ENCODE peak calls at places on chromosomes 11 and 22, in four cellular contexts. G is GM12878, K is K562, M is WTC11. U is an unnamed sample.

GRCh38 chr11:119339581-119340334 is 925 bp downstream of the C1QTNF5 start:
- DNase-seq in G (no peak), K (peak; percentile 93), M (peak; percentile 85), U (peak; percentile 28)

GRCh38 chr11:26830218-26830617 is 108.4 kb upstream of the SLC5A12 start:
- DNase-seq in M (no peak), G (no peak), K (no peak), U (no peak)

GRCh38 chr11:43687120-43687791 is 6.7 kb downstream of the HSD17B12 start:
- DNase-seq in M (no peak), G (no peak), K (no peak), U (no peak)

GRCh38 chr11:107676341-107676740 is 35.5 kb downstream of the SLN start:
- DNase-seq in K (no peak), G (no peak), M (no peak), U (no peak)

GRCh38 chr11:43130616-43131015 is 181.2 kb upstream of the API5 start:
- DNase-seq in G (no peak), K (no peak), M (peak; percentile 36), U (no peak)

GRCh38 chr11:116180806-116181600 is 591.8 kb downstream of the BUD13 start:
- DNase-seq in K (no peak), M (no peak), G (no peak), U (no peak)

GRCh38 chr11:16194566-16194965 is 161.8 kb downstream of the SOX6 start:
- DNase-seq in G (no peak), K (no peak), M (no peak), U (no peak)

GRCh38 chr11:122441702-122442092 is 213.8 kb upstream of the UBASH3B start:
- DNase-seq in M (no peak), K (no peak), G (no peak), U (no peak)

GRCh38 chr11:103380031-103380430 is 270.8 kb downstream of the DYNC2H1 start:
- DNase-seq in M (no peak), K (no peak), G (no peak), U (no peak)

GRCh38 chr11:67420147-67420645 is 4.7 kb downstream of the CARNS1 start:
- DNase-seq in G (no peak), M (no peak), K (peak; percentile 33), U (no peak)

GRCh38 chr11:121366970-121367369 is 74.4 kb downstream of the SC5D start:
- DNase-seq in M (no peak), G (no peak), K (no peak), U (no peak)

GRCh38 chr11:86360775-86361395 is 13.8 kb upstream of the CCDC81 start:
- DNase-seq in M (no peak), K (no peak), G (no peak), U (peak; percentile 6)

GRCh38 chr22:41557401-41558240 is 3.2 kb upstream of the CSDC2 start:
- DNase-seq in K (peak; percentile 53), G (no peak), M (peak; percentile 39), U (peak; percentile 70)

GRCh38 chr11:54979375-54979774 is 272.7 kb downstream of the OR4A5 start:
- DNase-seq in G (no peak), K (no peak), M (no peak), U (no peak)

GRCh38 chr22:23583836-23584235 is 3.7 kb upstream of the IGLL1 start:
- DNase-seq in G (no peak), M (no peak), K (no peak), U (no peak)

GRCh38 chr11:4839851-4840549 is 9.0 kb downstream of the OR51S1 start:
- DNase-seq in G (no peak), K (no peak), M (no peak), U (no peak)

GRCh38 chr11:26333906-26334305 is 2.0 kb downstream of the ANO3 start:
- DNase-seq in M (no peak), G (no peak), K (no peak), U (no peak)

GRCh38 chr22:33867118-33867863 is 53.0 kb downstream of the LARGE1 start:
- DNase-seq in M (no peak), G (no peak), K (no peak), U (peak; percentile 48)

GRCh38 chr11:110124605-110125004 is 31.4 kb downstream of the ZC3H12C start:
- DNase-seq in G (no peak), K (no peak), M (no peak), U (no peak)

GRCh38 chr11:126494831-126495230 is 139.3 kb downstream of the ST3GAL4 start:
- DNase-seq in G (no peak), K (no peak), M (no peak), U (no peak)

GRCh38 chr11:12141283-12141682 is 30.9 kb downstream of the MICAL2 start:
- DNase-seq in G (no peak), M (no peak), K (no peak), U (no peak)

GRCh38 chr11:59263225-59263894 is 50.6 kb upstream of the MPEG1 start:
- DNase-seq in M (peak; percentile 76), G (no peak), K (no peak), U (peak; percentile 9)

GRCh38 chr11:102408339-102408738 is 44.2 kb downstream of the TMEM123 start:
- DNase-seq in G (no peak), K (no peak), M (no peak), U (no peak)

GRCh38 chr11:35974878-35975578 is 31.2 kb downstream of the LDLRAD3 start:
- DNase-seq in K (no peak), M (no peak), G (no peak), U (no peak)

GRCh38 chr11:95517453-95517852 is 272.1 kb downstream of the FAM76B start:
- DNase-seq in M (no peak), G (no peak), K (no peak), U (no peak)

GRCh38 chr11:114226283-114226859 is 69.8 kb upstream of the NNMT start:
- DNase-seq in M (no peak), K (no peak), G (no peak), U (no peak)

GRCh38 chr11:86228967-86229330 is 15.6 kb upstream of the EED start:
- DNase-seq in K (no peak), M (no peak), G (no peak), U (no peak)

GRCh38 chr11:64803846-64804345 is 882 bp upstream of the MAP4K2 start:
- DNase-seq in M (peak; percentile 47), G (no peak), K (no peak), U (no peak)

GRCh38 chr22:31055322-31056159 is 25.6 kb upstream of the SMTN start:
- DNase-seq in M (peak; percentile 27), K (no peak), G (no peak), U (peak; percentile 98)

GRCh38 chr11:14249121-14249963 is 109.6 kb downstream of the RRAS2 start:
- DNase-seq in G (no peak), M (peak; percentile 69), K (peak; percentile 63), U (peak; percentile 35)

GRCh38 chr11:27451528-27451927 is 21.1 kb downstream of the LGR4 start:
- DNase-seq in K (no peak), G (no peak), M (no peak), U (no peak)

GRCh38 chr11:58059011-58059358 is 28.2 kb downstream of the OR6Q1 start:
- DNase-seq in M (no peak), G (no peak), K (no peak), U (peak; percentile 82)

GRCh38 chr11:58060535-58060934 is 29.8 kb downstream of the OR6Q1 start:
- DNase-seq in G (no peak), M (no peak), K (no peak), U (no peak)

GRCh38 chr11:58061813-58062212 is 31.1 kb downstream of the OR6Q1 start:
- DNase-seq in M (no peak), G (no peak), K (no peak), U (no peak)

GRCh38 chr11:58058276-58059010 is 27.7 kb downstream of the OR6Q1 start:
- DNase-seq in G (no peak), K (no peak), M (no peak), U (no peak)

DNA sequence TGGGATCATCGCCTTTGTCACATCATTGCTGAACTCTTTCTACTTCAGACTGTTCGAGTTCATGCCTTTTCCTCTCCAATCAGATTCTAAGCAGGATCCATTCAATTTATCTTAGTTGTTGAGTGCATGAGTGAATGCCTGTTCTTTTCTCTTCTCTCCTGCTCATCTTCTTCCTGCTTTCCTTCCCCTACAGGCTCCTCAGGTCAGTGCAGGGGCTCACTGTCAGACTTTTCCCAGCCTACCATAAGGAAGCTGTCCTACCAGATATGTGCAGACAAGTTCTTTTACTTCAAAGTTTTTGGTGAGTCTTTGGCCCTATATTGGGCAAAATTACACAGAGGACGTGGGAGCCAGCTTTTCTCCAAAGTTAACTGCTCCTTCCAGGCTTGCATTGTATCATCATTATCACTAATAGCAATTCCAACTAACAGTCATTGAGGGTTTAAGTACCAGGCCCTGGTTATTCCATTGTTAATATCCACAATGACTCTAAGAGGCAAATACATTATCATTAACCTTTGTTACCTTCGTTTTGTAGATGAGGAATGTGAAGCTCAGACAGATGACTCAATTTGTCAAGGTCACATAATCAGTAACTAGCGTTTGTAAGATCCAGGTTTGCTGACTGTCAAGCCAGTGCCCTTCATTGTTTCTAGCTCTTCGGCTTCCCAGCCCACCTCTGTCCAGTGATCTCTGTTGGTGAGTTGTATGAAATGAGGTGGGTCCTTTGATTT is 30.4 kb downstream of the OR6Q1 start:
- DNase-seq in M (peak; percentile 20), G (no peak), K (no peak), U (peak; percentile 91)
- TF ChIP-seq NR2C2 in M (no peak), G (no peak), K (no peak), U (no peak)

GRCh38 chr22:46746620-46747019 is 8.6 kb upstream of the CERK start:
- DNase-seq in G (no peak), K (no peak), M (no peak), U (no peak)
- TF ChIP-seq NR2C2 in G (no peak), K (no peak), M (no peak), U (no peak)

GRCh38 chr11:76159983-76160661 is 46.2 kb downstream of the WNT11 start:
- DNase-seq in K (no peak), G (no peak), M (no peak), U (no peak)

GRCh38 chr11:76159303-76159937 is 46.9 kb downstream of the WNT11 start:
- DNase-seq in G (no peak), K (no peak), M (no peak), U (no peak)

GRCh38 chr11:76156971-76157427 is 49.3 kb downstream of the WNT11 start:
- DNase-seq in M (no peak), G (no peak), K (no peak), U (no peak)

GRCh38 chr11:76157891-76158290 is 48.4 kb downstream of the WNT11 start:
- DNase-seq in K (no peak), M (no peak), G (no peak), U (no peak)

DNA sequence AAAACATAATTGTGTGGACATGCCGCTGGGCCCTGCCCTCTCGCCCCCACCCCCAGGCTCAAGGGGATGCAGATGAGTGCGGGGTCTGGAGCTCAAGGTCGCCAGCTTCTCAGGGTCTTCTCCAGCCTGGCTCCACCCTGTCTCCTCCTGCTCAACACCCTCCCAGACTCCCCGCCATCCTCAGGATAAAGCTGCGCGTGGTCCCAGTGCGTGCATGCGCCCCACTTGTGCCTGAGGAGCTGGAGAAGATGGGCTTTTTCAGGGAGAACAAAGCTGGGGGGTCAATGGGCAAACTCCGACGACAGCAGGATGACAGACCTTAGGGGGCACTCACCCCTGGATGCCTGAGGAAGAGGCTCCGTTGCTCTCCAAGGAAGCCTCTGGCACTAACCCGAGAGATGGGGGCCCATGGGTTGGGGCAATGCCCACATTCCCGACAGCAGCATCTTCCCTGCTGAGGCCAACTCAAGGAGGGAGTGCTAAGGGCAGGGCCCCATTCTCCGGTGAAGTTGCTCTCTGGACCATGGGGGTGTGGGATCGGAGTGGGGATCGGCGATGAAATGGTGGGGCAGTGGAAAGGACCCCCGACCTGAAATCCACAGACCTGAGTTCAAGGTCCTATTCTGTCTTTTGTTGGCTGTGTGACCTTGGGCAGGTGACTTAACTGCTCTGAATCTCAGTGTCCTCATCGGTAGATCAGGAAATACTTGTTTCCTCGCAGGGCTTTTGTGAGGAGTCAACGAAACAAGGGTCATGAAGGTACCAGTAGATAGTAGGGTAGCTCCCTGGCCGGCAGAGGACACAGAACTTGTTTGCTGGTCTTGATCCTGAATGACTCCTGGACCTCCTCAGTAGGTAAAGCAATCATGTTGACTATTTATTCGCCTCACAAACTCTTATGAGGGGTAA is 47.7 kb downstream of the WNT11 start:
- DNase-seq in K (no peak), G (no peak), M (no peak), U (no peak)
- TF ChIP-seq NR2C2 in K (no peak), G (no peak), M (no peak), U (no peak)

GRCh38 chr22:25492950-25493790 is 71.3 kb upstream of the GRK3 start:
- DNase-seq in M (no peak), K (no peak), G (no peak), U (no peak)
- TF ChIP-seq NR2C2 in M (no peak), K (no peak), G (no peak), U (no peak)

U was measured in HepG2.